ENCODE peak calls at places on chromosomes 5 and 9, in four cellular contexts. T is stimulated activated CD4-positive, alpha-beta T cell treated with anti-CD3 and anti-CD28 coated beads, Interleukin-12 subunit alpha, Interleukin-12 subunit beta, amount 100 ng/mL, for 4 hours; Y is lower lobe of right lung; K is substantia nigra. Z is an unnamed sample.

GRCh38 chr9:133264235-133264764 is 10.7 kb downstream of the ABO start:
- DNase-seq in Y (no peak), T (no peak), K (no peak), Z (no peak)

GRCh38 chr5:67997148-67997547 is 218.4 kb upstream of the PIK3R1 start:
- DNase-seq in Y (no peak), K (no peak), T (no peak), Z (no peak)

GRCh38 chr9:18905033-18905882 is 127.8 kb downstream of the SAXO1 start:
- DNase-seq in K (no peak), Y (no peak), T (no peak), Z (no peak)

GRCh38 chr9:135610290-135611141 is 28.8 kb downstream of the GLT6D1 start:
- DNase-seq in Y (no peak), K (no peak), T (no peak), Z (no peak)

GRCh38 chr9:15697459-15697858 is 144.6 kb downstream of the CCDC171 start:
- DNase-seq in K (no peak), T (no peak), Y (no peak), Z (no peak)

GRCh38 chr5:1321576-1321975 is 23.3 kb downstream of the CLPTM1L start:
- DNase-seq in T (no peak), K (no peak), Y (peak; percentile 14), Z (no peak)

GRCh38 chr5:13601152-13601551 is 343.3 kb downstream of the DNAH5 start:
- DNase-seq in T (no peak), Y (no peak), K (no peak), Z (no peak)

GRCh38 chr9:99083051-99083450 is 21.9 kb upstream of the TGFBR1 start:
- DNase-seq in Y (no peak), K (no peak), T (no peak), Z (no peak)

GRCh38 chr9:112731971-112732370 is 14.1 kb upstream of the INIP start:
- DNase-seq in T (no peak), K (no peak), Y (no peak), Z (no peak)

GRCh38 chr5:35029333-35029732 is 18.4 kb downstream of the AGXT2 start:
- DNase-seq in K (no peak), T (no peak), Y (no peak), Z (no peak)

GRCh38 chr9:19631181-19631580 is 157.7 kb downstream of the SLC24A2 start:
- DNase-seq in Y (no peak), K (no peak), T (no peak), Z (no peak)

GRCh38 chr9:127423934-127424668 is at the start of gene ZNF79:
- DNase-seq in K (peak; percentile 95), T (peak; percentile 89), Y (peak; percentile 96), Z (peak; percentile 70)

GRCh38 chr9:10265102-10265708 is 347.6 kb downstream of the PTPRD start:
- DNase-seq in T (no peak), Y (no peak), K (no peak), Z (no peak)

GRCh38 chr5:138224712-138225111 is 11.6 kb upstream of the CDC23 start:
- DNase-seq in T (no peak), Y (no peak), K (no peak), Z (no peak)

GRCh38 chr5:75052461-75053285 is at the start of gene GCNT4:
- DNase-seq in Y (peak; percentile 74), T (peak; percentile 48), K (peak; percentile 18), Z (no peak)

GRCh38 chr9:125529107-125529506 is 177.9 kb downstream of the MAPKAP1 start:
- DNase-seq in T (no peak), K (no peak), Y (no peak), Z (no peak)

GRCh38 chr9:25442517-25442916 is 235.7 kb downstream of the TUSC1 start:
- DNase-seq in Y (no peak), K (no peak), T (no peak), Z (no peak)

GRCh38 chr9:38318755-38319495 is 73.6 kb upstream of the ALDH1B1 start:
- DNase-seq in K (no peak), T (no peak), Y (no peak), Z (no peak)

GRCh38 chr5:160787247-160787646 is 64.8 kb downstream of the ATP10B start:
- DNase-seq in Y (no peak), K (no peak), T (peak; percentile 2), Z (no peak)

GRCh38 chr9:124323904-124324303 is 66.2 kb downstream of the NEK6 start:
- DNase-seq in Y (no peak), K (no peak), T (no peak), Z (no peak)